ENCODE peak calls at places on chromosomes 4 and X, in four cellular contexts. A is Jurkat, Clone E6-1; G is fibroblast of pulmonary artery; K is AG04450. X is an unnamed sample.

GRCh38 chrX:70092247-70092646 is 30.0 kb downstream of the OTUD6A start:
- DNase-seq in K (no peak), A (no peak), G (no peak), X (no peak)

GRCh38 chrX:11113731-11114130 is 2.6 kb downstream of the HCCS start:
- DNase-seq in A (no peak), G (peak), K (no peak), X (peak)

GRCh38 chr4:180665481-180665880 is 1577.7 kb upstream of the TENM3 start:
- DNase-seq in G (no peak), K (no peak), A (no peak), X (peak)

GRCh38 chr4:83093060-83093640 is 21.4 kb downstream of the PLAC8 start:
- DNase-seq in G (no peak), A (no peak), K (no peak), X (no peak)

GRCh38 chr4:9924750-9925149 is 96.5 kb downstream of the SLC2A9 start:
- DNase-seq in A (no peak), K (no peak), G (peak), X (peak)

GRCh38 chr4:88569944-88570455 is 22.3 kb upstream of the HERC3 start:
- DNase-seq in K (no peak), G (no peak), A (no peak), X (peak)

GRCh38 chr4:17283251-17283650 is 228.6 kb downstream of the QDPR start:
- DNase-seq in A (no peak), G (no peak), K (no peak), X (no peak)

GRCh38 chrX:151985955-151986354 is 11.5 kb upstream of the GABRE start:
- DNase-seq in K (no peak), G (peak), A (no peak), X (peak)

GRCh38 chr4:141389649-141390048 is 169.0 kb downstream of the ZNF330 start:
- DNase-seq in A (no peak), G (peak), K (no peak), X (peak)